ENCODE peak calls at places on chromosomes 11 and 22, in six cellular contexts. P is T-helper 2 cell treated with Interferon-gamma antibody and Interleukin-4, amounts not matched to agents 5 μg/mL and 100 μg/mL, for 36 hours; N is naive thymus-derived CD8-positive, alpha-beta T cell; Q is putamen; W is NCI-H460; C is K562. S is an unnamed sample.

GRCh38 chr11:1226981-1227550 is 4.2 kb downstream of the MUC5B start:
- DNase-seq in P (no peak), N (no peak), Q (no peak), W (no peak), C (peak), S (peak)

GRCh38 chr11:14894657-14895598 is 2.9 kb upstream of the CYP2R1 start:
- DNase-seq in P (no peak), N (no peak), Q (no peak), W (peak), C (no peak), S (no peak)

GRCh38 chr22:26918236-26918635 is 260.8 kb downstream of the MIAT start:
- DNase-seq in P (no peak), N (no peak), Q (peak), W (no peak), C (no peak), S (no peak)

GRCh38 chr22:20299736-20300136 is 20.1 kb downstream of the DGCR6L start:
- DNase-seq in P (no peak), N (no peak), Q (no peak), W (no peak), C (no peak), S (no peak)

GRCh38 chr22:25130462-25130861 is 69.2 kb upstream of the CRYBB3 start:
- DNase-seq in P (no peak), N (no peak), Q (peak), W (no peak), C (no peak), S (no peak)

GRCh38 chr11:71385091-71385490 is 63.1 kb downstream of the DHCR7 start:
- DNase-seq in P (no peak), N (no peak), Q (peak), W (no peak), C (no peak), S (no peak)

GRCh38 chr22:48047722-48048500 is 1285.5 kb downstream of the TBC1D22A start:
- DNase-seq in P (no peak), N (no peak), Q (no peak), W (no peak), C (no peak), S (peak)

GRCh38 chr11:17786824-17787525 is 52.4 kb downstream of the KCNC1 start:
- DNase-seq in P (no peak), N (no peak), Q (no peak), W (no peak), C (no peak), S (no peak)

GRCh38 chr11:65574147-65574962 is 1.5 kb upstream of the EHBP1L1 start:
- DNase-seq in P (peak), N (peak), Q (peak), W (peak), C (peak), S (peak)

GRCh38 chr11:27367881-27368280 is 4.9 kb upstream of the CCDC34 start:
- DNase-seq in P (no peak), N (no peak), Q (no peak), W (no peak), C (no peak), S (no peak)

GRCh38 chr22:17717708-17718107 is 56.6 kb downstream of the BID start:
- DNase-seq in P (no peak), N (no peak), Q (no peak), W (no peak), C (no peak), S (no peak)

GRCh38 chr11:70546179-70546940 is 148.0 kb downstream of the CTTN start:
- DNase-seq in P (no peak), N (no peak), Q (no peak), W (no peak), C (no peak), S (no peak)